ENCODE peak calls at places on chromosomes 6 and 20, in nine cellular contexts. B is GM12865; V is activated CD4-positive, CD25-positive, alpha-beta regulatory T cell treated with anti-CD3 and anti-CD28 coated beads, Interleukin-2, amount 50 U/mL, for 72 hours; L is transverse colon; K is non-pigmented ciliary epithelial cell; Q is EL; E is iPS-NIHi11; C is prostate gland; I is mesendoderm. Y is an unnamed sample.

GRCh38 chr20:53657289-53657678 is 63.6 kb upstream of the ZNF217 start:
- DNase-seq in B (peak; percentile 59), V (no peak), L (no peak), K (no peak), Q (no peak), E (no peak), C (no peak), I (no peak), Y (no peak)

GRCh38 chr6:38367231-38367630 is 272.5 kb downstream of the BTBD9 start:
- DNase-seq in B (no peak), V (no peak), L (no peak), K (no peak), Q (no peak), E (no peak), C (no peak), I (no peak), Y (no peak)

GRCh38 chr6:84462697-84463096 is 235.3 kb upstream of the CEP162 start:
- DNase-seq in B (no peak), V (no peak), L (no peak), K (no peak), Q (peak; percentile 74), E (no peak), C (no peak), I (no peak), Y (no peak)

GRCh38 chr20:46307139-46307998 is 929 bp downstream of the CDH22 start:
- DNase-seq in B (peak; percentile 77), V (peak; percentile 68), L (peak; percentile 50), K (no peak), Q (peak; percentile 51), E (peak; percentile 93), C (peak; percentile 38), I (peak; percentile 72), Y (peak; percentile 66)

GRCh38 chr6:75946146-75946831 is 126.2 kb downstream of the IMPG1 start:
- DNase-seq in B (no peak), V (no peak), L (no peak), K (no peak), Q (no peak), E (no peak), C (no peak), I (no peak), Y (no peak)

GRCh38 chr20:34512955-34513419 is 3.2 kb upstream of the DYNLRB1 start:
- DNase-seq in B (no peak), V (no peak), L (no peak), K (no peak), Q (no peak), E (no peak), C (no peak), I (no peak), Y (no peak)

GRCh38 chr20:22226849-22227248 is 357.5 kb downstream of the FOXA2 start:
- DNase-seq in B (no peak), V (no peak), L (no peak), K (no peak), Q (no peak), E (no peak), C (no peak), I (no peak), Y (peak; percentile 15)

GRCh38 chr20:57323034-57323433 is 6.6 kb upstream of the SPO11 start:
- DNase-seq in B (peak; percentile 53), V (no peak), L (peak; percentile 18), K (no peak), Q (peak; percentile 24), E (peak; percentile 69), C (no peak), I (peak; percentile 93), Y (no peak)

GRCh38 chr20:1841554-1842140 is 53.6 kb upstream of the SIRPA start:
- DNase-seq in B (no peak), V (no peak), L (peak; percentile 35), K (no peak), Q (peak; percentile 38), E (no peak), C (peak; percentile 37), I (no peak), Y (no peak)

GRCh38 chr20:62949153-62949821 is 3.2 kb upstream of the SLC17A9 start:
- DNase-seq in B (no peak), V (no peak), L (no peak), K (no peak), Q (no peak), E (no peak), C (no peak), I (no peak), Y (no peak)